ENCODE peak calls at places on chromosomes 16 and 17, in five cellular contexts. R is upper lobe of right lung; G is A549; T is effector memory CD4-positive, alpha-beta T cell; Q is trophoblast cell. K is an unnamed sample.

GRCh38 chr16:56657555-56658430 is at the start of gene MT1F:
- DNase-seq in T (peak), Q (peak), G (peak), R (peak), K (peak)

GRCh38 chr17:49557204-49558024 is 18.3 kb upstream of the NXPH3 start:
- DNase-seq in Q (peak), G (peak), T (no peak), R (no peak), K (no peak)

GRCh38 chr16:71542377-71542776 is 16.2 kb downstream of the CHST4 start:
- DNase-seq in G (peak), Q (peak), R (peak), T (no peak), K (no peak)

GRCh38 chr17:9174312-9174711 is 153.0 kb downstream of the NTN1 start:
- DNase-seq in R (no peak), Q (no peak), G (no peak), T (no peak), K (no peak)

GRCh38 chr16:19859603-19860002 is 25.0 kb downstream of the GPRC5B start:
- DNase-seq in Q (no peak), G (no peak), T (no peak), R (no peak), K (no peak)

GRCh38 chr16:89534147-89534788 is 26.1 kb downstream of the SPG7 start:
- DNase-seq in Q (no peak), T (no peak), G (no peak), R (no peak), K (no peak)

GRCh38 chr16:5756969-5757368 is 659.4 kb upstream of the EEF2KMT start:
- DNase-seq in Q (no peak), R (no peak), G (no peak), T (no peak), K (no peak)

GRCh38 chr17:6712058-6712853 is 913 bp downstream of the SLC13A5 start:
- DNase-seq in R (no peak), Q (peak), T (no peak), G (peak), K (peak)

GRCh38 chr16:23146877-23147601 is 2.2 kb downstream of the USP31 start:
- DNase-seq in R (no peak), T (no peak), G (no peak), Q (no peak), K (no peak)

GRCh38 chr16:79597775-79598174 is 2.8 kb downstream of the MAF start:
- DNase-seq in R (no peak), T (no peak), Q (no peak), G (no peak), K (no peak)

GRCh38 chr17:12421646-12422306 is 243.9 kb upstream of the MYOCD start:
- DNase-seq in Q (no peak), R (no peak), T (no peak), G (no peak), K (no peak)

GRCh38 chr16:27286446-27286845 is 17.9 kb upstream of the NSMCE1 start:
- DNase-seq in R (no peak), Q (no peak), G (peak), T (no peak), K (no peak)

GRCh38 chr17:64209983-64210382 is 53.1 kb downstream of the TEX2 start:
- DNase-seq in Q (no peak), G (no peak), T (no peak), R (no peak), K (no peak)

GRCh38 chr16:11836653-11837244 is 14.6 kb downstream of the RSL1D1 start:
- DNase-seq in T (no peak), R (no peak), G (peak), Q (no peak), K (no peak)

GRCh38 chr17:66397486-66397885 is 95.1 kb downstream of the PRKCA start:
- DNase-seq in Q (no peak), R (no peak), T (no peak), G (no peak), K (no peak)

GRCh38 chr16:23072084-23072599 is 77.1 kb downstream of the USP31 start:
- DNase-seq in Q (peak), G (peak), T (no peak), R (peak), K (peak)

GRCh38 chr17:31216053-31216751 is 80.8 kb downstream of the OMG start:
- DNase-seq in T (no peak), R (no peak), G (peak), Q (peak), K (no peak)

GRCh38 chr17:18182190-18182977 is 1.2 kb upstream of the ALKBH5 start:
- DNase-seq in G (no peak), R (no peak), T (no peak), Q (peak), K (no peak)

GRCh38 chr17:67759355-67760171 is 41.8 kb downstream of the NOL11 start:
- DNase-seq in Q (no peak), R (peak), T (no peak), G (no peak), K (no peak)

DNA sequence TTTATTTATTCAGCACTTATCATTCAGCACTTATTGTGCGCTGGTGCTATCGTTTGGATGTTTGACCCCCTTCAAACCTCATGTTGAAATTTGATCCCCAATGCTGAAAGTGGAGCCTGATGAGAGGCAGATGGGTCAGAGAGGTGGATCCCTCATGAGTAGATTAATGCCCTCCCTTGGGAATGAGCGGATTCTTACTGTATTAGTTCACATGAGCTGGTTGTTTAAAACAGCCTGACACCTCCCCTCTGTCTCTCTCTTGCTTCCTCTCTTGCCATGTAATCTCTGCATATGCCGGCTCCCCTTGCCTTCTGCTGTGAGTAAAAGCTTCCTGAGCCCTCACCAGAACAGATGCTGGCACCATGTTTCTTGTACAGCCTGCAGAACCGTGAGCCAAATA is 111.1 kb downstream of the CACNG3 start:
- DNase-seq in T (no peak), G (no peak), R (no peak), Q (no peak), K (no peak)
- H3K27ac ChIP-seq in T (no peak), G (no peak), R (no peak), Q (no peak), K (no peak)

GRCh38 chr17:35725058-35725457 is 6.4 kb upstream of the RASL10B start:
- DNase-seq in R (no peak), T (no peak), Q (no peak), G (no peak), K (no peak)
- H3K27ac ChIP-seq in R (no peak), T (no peak), Q (no peak), G (no peak), K (no peak)

GRCh38 chr17:48027322-48027981 is 10.1 kb downstream of the COPZ2 start:
- DNase-seq in G (no peak), Q (no peak), R (no peak), T (no peak), K (no peak)
- H3K27ac ChIP-seq in G (no peak), Q (no peak), R (no peak), T (no peak), K (no peak)

DNA sequence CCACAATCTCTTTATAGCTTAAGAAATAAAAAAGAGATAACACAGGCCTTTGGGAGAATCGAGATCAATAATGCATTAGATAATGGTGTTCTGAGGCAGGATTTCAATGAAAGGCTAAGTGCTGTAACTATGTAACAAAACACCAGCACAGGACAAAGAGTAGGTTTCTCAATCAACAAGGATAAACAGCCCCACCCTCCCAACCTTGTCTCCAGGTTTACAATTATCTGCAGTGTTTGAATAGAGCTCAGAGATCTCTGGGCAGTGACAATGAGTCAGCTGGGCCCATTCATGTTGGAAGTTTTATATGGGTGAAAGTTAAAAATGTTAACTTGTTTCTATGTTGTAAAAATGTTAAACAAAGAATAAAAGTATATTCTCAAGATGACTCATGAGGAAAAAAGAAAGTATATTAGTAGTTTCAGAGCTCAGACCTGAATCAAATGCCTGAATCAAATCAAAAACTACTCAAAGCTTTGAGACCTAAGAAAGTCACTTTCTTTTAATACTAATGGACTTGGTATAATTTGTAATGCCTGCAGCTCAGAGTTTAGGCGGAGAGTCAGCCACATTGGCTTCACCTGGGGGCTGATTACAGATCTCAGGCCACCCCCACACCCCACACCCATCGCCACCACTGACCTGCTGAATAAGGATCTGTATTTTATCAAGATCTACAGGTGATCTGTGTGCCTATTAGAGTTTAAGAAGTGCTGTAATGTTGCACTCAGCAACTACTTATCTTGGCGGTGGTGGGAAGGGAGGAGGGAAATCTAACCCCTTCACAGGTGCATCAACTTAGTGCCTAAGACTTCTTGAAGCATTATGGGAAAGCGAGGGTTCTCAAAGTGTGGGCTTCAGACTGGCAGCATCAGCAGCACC is 17.2 kb upstream of the KRT20 start:
- DNase-seq in G (peak), T (no peak), R (no peak), Q (peak), K (no peak)
- H3K27ac ChIP-seq in G (peak), T (no peak), R (no peak), Q (no peak), K (no peak)

DNA sequence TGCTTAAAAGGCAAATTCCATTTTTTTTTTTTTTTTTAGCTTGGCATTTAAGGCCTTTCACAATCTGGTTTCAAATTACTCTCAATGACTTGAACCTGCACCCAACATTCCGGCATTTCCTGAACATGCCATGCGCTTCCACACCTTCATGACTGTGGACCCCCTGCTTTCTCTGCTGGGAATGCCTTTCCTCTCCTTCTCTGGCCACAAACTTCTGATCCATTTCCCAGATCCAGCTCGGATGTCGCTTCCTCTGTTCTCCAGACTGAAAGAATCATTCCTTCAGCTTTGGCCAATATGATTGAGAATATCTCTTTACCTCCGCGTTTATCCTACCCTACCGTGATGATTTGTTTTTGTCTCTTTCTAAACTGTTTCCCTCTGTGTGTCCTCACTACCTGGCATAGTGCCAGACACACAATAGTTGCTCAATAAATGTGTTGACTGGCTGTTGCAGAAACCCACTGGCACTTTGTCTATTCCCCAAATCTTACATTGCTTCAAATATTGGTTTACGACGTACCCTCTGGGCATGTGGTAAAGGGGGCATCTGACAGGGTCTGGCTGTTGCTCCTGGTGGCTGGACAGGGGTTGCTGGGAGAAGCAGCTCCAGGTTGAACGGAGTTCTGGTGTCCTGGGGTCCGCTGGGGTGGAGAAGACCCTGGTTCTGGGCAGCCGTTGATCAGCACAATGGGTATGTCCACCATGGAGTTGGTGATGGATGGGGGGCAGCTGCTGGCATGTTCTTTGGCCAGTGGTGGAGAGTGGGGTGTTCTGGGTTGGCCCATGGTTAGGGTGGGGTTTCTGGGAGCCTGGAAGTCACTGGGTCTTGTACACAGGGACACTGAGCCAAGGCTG is 14.7 kb downstream of the TNS4 start:
- DNase-seq in T (no peak), R (no peak), G (peak), Q (peak), K (no peak)
- H3K27ac ChIP-seq in T (no peak), R (peak), G (peak), Q (no peak), K (no peak)

GRCh38 chr16:83402160-83402794 is 405.5 kb upstream of the HSBP1 start:
- DNase-seq in R (no peak), G (no peak), Q (no peak), T (no peak), K (no peak)
- H3K27ac ChIP-seq in R (no peak), G (no peak), Q (no peak), T (no peak), K (no peak)

DNA sequence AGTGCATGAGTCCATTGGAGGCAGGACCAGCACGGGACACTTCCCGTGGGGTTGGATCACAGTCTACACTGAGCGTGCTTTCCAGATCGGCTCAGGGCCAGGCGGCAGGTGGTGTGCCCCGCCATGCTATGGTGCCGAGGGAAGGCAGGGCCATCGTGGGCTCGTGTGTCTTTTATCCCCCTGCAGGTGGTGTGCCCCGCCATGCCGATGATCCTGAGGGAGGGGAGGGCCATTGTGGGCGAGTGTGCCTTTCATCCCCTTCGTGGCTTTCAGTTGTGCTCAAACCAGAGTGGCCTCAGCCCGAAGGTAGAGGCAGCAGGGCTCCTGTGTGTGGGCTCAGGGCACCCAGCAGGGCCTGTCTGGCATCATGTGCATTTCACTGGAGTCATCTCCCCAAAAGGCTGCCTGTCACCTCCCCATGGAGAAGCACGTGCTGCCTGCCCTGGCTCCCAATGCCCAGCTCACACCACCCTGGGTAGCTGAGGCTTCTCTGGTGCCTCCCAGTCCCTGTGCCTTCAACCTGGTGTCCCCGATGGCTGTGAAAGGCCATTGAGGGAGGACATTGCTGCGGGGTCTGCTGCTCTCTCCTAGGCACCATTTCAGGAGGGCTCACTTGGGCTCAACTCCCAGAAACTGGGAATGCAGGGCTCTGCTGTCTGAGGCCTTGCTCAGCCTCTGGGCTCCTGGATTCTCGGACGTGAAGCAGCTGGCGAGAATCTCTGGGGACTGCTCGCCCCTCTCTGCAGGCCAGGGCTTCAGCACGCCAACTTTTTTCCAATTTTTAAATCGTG is 207.6 kb downstream of the NPIPB11 start:
- DNase-seq in G (no peak), Q (no peak), R (peak), T (no peak), K (no peak)
- H3K27ac ChIP-seq in G (no peak), Q (no peak), R (peak), T (no peak), K (no peak)

GRCh38 chr16:81275795-81276194 is 37.3 kb downstream of the BCO1 start:
- DNase-seq in R (peak), Q (no peak), G (no peak), T (no peak), K (no peak)
- H3K27ac ChIP-seq in R (no peak), Q (no peak), G (no peak), T (no peak), K (no peak)

GRCh38 chr17:48238933-48239602 is 131.5 kb downstream of the SNX11 start:
- DNase-seq in G (no peak), T (no peak), R (no peak), Q (no peak), K (no peak)
- H3K27ac ChIP-seq in G (peak), T (no peak), R (no peak), Q (no peak), K (no peak)